ENCODE peak calls at places on chromosomes 16 and 17, in four cellular contexts. E is K562, H is HL-60, G is GM12878. R is an unnamed sample.

GRCh38 chr16:72739577-72739976 is 308.4 kb downstream of the ZFHX3 start:
- DNase-seq in G (no peak), H (no peak), E (no peak), R (no peak)

GRCh38 chr17:40203131-40203530 is 16.0 kb upstream of the WIPF2 start:
- DNase-seq in E (no peak), G (no peak), H (no peak), R (no peak)

GRCh38 chr16:77304134-77304533 is 104.9 kb downstream of the SYCE1L start:
- DNase-seq in H (no peak), G (no peak), E (no peak), R (no peak)

GRCh38 chr17:37676115-37676925 is 33.1 kb upstream of the DDX52 start:
- DNase-seq in G (no peak), H (no peak), E (no peak), R (no peak)

GRCh38 chr16:89658221-89658879 is 714 bp downstream of the SPATA33 start:
- DNase-seq in E (peak), H (no peak), G (no peak), R (no peak)

GRCh38 chr17:189444-189843 is 8.0 kb upstream of the DOC2B start:
- DNase-seq in G (peak), E (no peak), H (no peak), R (no peak)

GRCh38 chr17:75152971-75153853 is 1.1 kb downstream of the JPT1 start:
- DNase-seq in G (no peak), E (peak), H (no peak), R (no peak)

GRCh38 chr16:6689643-6690042 is 643.0 kb upstream of the RBFOX1 start:
- DNase-seq in H (no peak), G (no peak), E (no peak), R (no peak)

GRCh38 chr17:41520821-41521521 is 2.3 kb upstream of the KRT15 start:
- DNase-seq in H (no peak), E (peak), G (no peak), R (no peak)

GRCh38 chr16:886802-887731 is 83.7 kb downstream of the LMF1 start:
- DNase-seq in E (no peak), H (no peak), G (no peak), R (no peak)

GRCh38 chr17:40224707-40225092 is 5.6 kb downstream of the WIPF2 start:
- DNase-seq in E (peak), H (no peak), G (no peak), R (no peak)

GRCh38 chr16:66381585-66382170 is 15.2 kb downstream of the CDH5 start:
- DNase-seq in E (no peak), H (no peak), G (no peak), R (no peak)

GRCh38 chr17:82272495-82273326 is 789 bp downstream of the CSNK1D start:
- DNase-seq in E (peak), G (no peak), H (peak), R (peak)

DNA sequence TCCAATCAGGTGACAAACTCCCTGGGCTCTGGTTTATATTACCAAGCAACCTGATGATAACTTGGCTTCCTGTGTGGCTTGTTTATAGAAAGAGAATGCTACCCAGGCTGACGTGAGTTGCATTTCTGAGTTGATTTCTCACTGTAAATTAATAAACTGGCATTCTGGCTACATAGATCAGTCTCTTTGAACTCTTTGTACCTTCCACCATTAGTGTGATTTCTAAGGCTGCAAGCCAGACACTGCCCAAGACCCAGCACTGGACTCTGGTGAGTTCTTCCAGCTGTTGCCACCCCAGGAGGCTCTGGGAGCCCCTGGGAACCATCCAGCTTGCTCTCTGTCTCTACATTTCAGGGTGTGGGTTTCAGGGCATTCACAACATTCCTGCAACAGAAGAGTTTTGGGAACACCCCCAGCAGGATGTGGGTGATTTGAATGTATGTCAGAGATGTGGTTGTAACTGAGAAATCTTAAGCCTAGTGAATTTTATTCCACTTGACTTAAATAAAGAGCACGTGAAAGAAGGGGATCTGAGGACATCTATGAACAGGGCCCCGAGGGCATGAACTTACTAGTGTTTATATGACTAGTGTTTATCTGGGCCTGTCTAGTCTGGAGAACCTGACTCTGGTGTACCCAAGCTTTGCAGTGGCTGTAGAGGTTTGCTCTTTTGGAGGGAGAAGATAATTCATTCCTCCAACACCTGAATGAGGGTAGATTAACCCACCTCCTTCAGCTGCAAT is 30.3 kb upstream of the LRRC37A start:
- DNase-seq in E (peak), H (no peak), G (no peak), R (no peak)
- TF ChIP-seq SPI1 in E (no peak), H (no peak), G (no peak), R (no peak)

DNA sequence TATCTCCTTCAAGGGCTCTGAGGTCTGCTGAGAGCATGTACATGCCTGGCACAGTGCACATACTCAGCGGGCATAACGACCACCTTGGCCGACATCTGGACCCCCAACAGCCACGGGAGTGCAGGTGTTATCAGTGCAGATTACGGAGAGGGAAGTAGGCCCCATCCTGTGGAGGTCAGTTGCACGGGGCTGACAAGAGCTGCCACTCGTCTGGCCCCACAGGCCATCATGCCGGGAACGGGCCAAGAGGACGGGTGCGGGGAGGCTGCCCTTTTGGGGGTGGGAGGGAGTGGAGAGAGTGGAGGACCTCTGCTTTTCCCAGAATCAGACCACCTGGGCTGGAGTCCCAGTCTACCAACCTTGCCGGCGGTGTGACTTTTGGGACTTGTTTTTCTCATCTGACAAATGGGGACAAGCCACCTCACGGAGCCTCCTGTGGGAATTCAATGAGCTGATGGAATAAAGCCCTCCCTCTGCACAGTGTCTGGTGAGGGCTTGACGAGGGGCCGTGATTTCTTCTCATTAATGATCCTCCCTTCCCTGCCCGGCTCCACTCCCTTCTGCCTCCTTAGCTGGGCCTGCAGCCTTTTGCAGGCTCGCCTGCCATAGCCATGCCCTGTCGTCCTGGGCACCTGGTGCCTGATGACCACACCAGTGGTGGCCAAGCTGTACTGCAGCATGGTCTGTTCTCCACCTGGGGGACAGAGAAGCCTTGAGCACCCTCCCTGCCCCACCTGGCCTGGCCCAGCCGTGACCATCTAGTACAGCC is 4.6 kb downstream of the PRSS33 start:
- DNase-seq in E (no peak), G (no peak), H (no peak), R (no peak)
- TF ChIP-seq SPI1 in E (no peak), G (no peak), H (no peak), R (no peak)

DNA sequence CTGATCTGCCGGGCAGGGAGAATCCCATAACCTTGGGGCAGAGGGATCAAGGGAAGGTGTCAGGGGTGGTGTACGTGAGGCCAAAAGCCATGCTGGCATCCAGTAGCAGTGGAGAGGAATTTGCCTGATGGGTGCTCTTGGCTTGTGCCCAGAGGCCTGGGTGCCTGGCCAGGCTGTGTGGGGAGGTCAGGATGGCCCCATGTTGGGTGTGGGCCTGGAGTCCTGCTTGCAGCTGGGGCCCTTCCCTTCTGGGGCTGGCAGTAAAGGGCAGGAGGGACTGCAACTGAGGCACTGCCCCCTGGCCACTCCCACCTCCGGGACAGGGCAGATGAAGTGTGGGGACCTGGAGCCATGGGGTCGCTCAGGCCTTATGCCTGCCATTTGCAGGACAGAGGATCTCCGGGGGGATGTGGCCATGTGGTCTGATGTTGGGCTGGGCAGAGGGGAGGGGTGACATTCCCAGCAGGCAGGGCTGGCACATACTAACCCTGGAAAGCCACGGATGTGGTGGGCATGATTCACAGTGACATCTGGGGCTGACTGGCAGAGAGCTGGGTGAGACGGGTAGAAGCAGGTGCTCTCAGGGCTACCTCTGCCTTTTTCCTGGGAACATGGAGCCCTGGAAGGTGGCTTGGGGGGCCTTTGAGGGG is 3.5 kb downstream of the FMNL1 start:
- DNase-seq in E (no peak), H (peak), G (no peak), R (no peak)
- TF ChIP-seq SPI1 in E (no peak), H (no peak), G (no peak), R (no peak)

GRCh38 chr17:80055597-80055996 is 19.2 kb downstream of the CCDC40 start:
- DNase-seq in G (no peak), E (no peak), H (no peak), R (no peak)
- TF ChIP-seq SPI1 in G (no peak), E (no peak), H (no peak), R (no peak)

DNA sequence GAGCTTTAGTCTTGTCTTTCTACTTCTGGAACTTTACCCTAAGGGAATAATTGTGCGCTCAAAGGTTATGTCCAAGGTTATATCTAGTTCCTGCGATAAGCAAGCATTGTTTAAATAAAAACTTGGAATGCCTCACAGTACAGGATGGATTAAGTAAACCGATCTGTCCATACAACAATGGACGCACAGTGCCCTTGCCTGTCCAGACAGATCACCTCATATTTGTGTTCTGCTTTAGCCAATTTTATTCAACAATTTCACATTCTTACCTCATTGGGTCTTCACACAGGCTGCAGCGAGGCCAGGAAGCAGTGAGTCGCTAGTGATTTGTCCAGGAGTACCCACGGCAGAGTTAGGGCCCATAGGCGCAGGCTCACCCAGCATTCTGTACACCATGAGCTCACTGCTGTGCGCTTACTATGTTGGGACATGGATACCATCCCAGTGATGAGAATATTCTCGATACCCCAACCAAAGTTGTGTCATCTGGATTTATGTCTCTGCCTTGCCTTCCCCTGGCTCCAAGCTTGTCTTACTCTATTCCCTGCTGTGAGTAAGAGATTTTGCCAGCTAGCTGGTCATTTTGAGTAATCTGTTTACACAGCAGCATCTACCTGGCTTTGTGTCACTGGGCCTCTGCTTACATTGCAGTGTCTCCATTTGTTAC is 39.8 kb downstream of the USP43 start:
- DNase-seq in G (no peak), E (no peak), H (no peak), R (no peak)
- TF ChIP-seq SPI1 in G (no peak), E (no peak), H (no peak), R (no peak)

GRCh38 chr16:29124828-29125227 is 140.0 kb downstream of the LAT start:
- DNase-seq in H (no peak), G (no peak), E (no peak), R (no peak)

GRCh38 chr16:29126057-29126494 is 141.2 kb downstream of the LAT start:
- DNase-seq in G (no peak), E (peak), H (no peak), R (no peak)

GRCh38 chr16:29126621-29127020 is 141.8 kb downstream of the LAT start:
- DNase-seq in G (no peak), H (no peak), E (no peak), R (no peak)
- TF ChIP-seq SPI1 in G (no peak), H (no peak), E (no peak), R (no peak)

GRCh38 chr17:78674156-78674555 is 97.0 kb upstream of the DNAH17 start:
- DNase-seq in H (no peak), G (no peak), E (no peak), R (no peak)
- TF ChIP-seq SPI1 in H (no peak), G (no peak), E (no peak), R (no peak)

DNA sequence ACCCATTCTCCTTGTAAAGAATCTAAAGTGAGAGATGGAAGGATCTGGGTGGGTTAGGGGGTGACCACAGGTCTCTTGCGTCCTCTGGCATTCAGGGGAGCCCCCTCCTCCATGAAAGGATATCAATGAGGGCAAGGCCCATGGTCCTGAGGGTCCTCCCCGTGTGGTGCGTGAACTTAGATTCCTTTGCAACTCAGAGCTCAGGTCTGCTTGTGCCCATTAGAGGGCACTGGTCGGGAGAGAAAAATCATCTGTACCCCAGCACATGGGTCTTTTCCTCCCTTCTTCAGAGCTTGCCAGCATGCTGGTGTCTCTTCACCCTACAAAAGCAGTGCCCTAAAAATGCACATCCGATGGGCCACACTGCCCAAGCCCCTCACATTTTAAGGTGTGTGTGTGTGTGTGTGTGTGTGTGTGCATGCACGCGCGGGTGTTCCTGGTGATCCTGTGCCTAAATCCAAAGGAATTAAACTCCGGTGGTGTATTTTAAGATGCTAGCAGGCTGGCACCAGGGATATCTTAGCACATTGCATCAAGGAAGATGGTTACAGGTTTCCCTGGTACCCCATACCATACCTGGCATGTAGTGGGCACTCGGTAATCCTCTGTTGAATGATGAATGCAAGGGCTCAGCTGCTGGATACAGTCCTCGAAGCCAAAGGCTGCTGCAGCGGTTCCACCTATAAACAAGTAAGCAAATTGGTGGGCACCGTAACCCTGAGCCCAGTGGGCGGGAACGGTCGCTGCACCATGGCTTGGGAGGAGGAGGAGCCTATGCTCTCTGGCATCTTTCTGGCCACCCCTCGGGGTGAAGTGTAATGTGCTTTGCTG is 4.7 kb downstream of the C1QTNF1 start:
- DNase-seq in E (no peak), H (no peak), G (no peak), R (no peak)
- TF ChIP-seq SPI1 in E (no peak), H (no peak), G (no peak), R (no peak)

DNA sequence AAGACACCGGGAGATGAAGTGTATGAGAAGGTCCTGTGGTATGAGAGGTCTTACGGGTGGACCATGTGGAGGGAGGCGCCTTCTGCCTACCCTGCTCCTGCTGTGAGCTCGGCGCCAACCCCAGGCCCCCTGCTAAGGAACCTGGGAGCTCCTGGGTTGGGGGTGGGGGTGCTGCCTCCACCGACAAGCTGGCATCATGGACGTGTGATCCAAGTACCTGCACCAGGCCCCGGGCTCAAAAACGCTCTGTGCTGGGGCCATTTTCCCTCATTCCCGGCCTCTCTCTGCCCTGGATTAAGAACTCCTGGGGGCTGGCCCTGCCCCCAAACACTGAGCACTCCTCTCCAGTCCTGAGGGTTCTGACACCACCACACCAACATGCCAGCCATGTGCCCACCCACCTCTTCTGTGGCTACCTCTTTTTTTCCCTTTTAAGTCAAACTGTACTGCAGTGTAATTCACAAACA is 5.6 kb upstream of the P2RX1 start:
- DNase-seq in G (no peak), H (no peak), E (no peak), R (no peak)
- TF ChIP-seq SPI1 in G (no peak), H (no peak), E (no peak), R (no peak)

DNA sequence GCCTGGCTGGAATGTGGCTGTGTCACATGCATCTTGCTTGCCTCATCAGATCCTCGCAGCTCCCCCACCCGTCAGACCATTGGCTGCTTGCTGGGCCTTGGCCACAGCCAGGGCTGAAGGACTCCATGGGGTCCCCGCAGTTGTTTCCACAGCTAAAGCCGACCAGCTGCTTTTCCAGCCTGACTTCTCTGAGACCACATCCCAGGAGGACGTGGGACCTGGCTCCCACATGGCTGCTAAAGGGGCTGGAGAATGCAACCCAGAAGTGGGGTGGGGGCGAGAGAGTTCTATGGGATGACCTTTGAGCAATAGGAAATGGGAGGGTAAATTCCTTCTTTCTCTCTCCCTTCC is 193.8 kb downstream of the RAB11FIP4 start:
- DNase-seq in G (no peak), H (no peak), E (no peak), R (no peak)
- TF ChIP-seq SPI1 in G (no peak), H (no peak), E (no peak), R (no peak)